ENCODE peak calls at places on chromosomes 4 and X, in four cellular contexts. V, R, Q and M are unnamed samples. For H3K9me3 and H3K36me3, the result is how much of the 10 kb centered on the place peaks cover.

GRCh38 chr4:37685726-37686372 is 327 bp downstream of the RELL1 start:
- DNase-seq in V (no peak), R (no peak), Q (no peak), M (no peak)

GRCh38 chr4:114052227-114052626 is 72.8 kb upstream of the ARSJ start:
- DNase-seq in V (no peak), Q (no peak), R (no peak), M (no peak)

GRCh38 chr4:1910643-1911042 is 39.5 kb downstream of the NSD2 start:
- DNase-seq in Q (peak), V (no peak), R (peak), M (peak)

GRCh38 chrX:17375631-17376380 is 806 bp downstream of the NHS start:
- DNase-seq in V (no peak), R (peak), Q (no peak), M (no peak)

GRCh38 chrX:10574663-10575062 is 45.7 kb downstream of the MID1 start:
- DNase-seq in V (no peak), Q (no peak), R (no peak), M (no peak)

GRCh38 chr4:57370691-57371090 is 260.5 kb upstream of the IGFBP7 start:
- DNase-seq in R (no peak), V (no peak), Q (no peak), M (no peak)

GRCh38 chr4:156763511-156763910 is 208.1 kb downstream of the PDGFC start:
- DNase-seq in V (no peak), Q (no peak), R (no peak), M (no peak)

GRCh38 chr4:74203467-74203866 is 45.5 kb downstream of the MTHFD2L start:
- DNase-seq in V (no peak), Q (no peak), R (no peak), M (no peak)

GRCh38 chr4:150415213-150415612 is 166.7 kb upstream of the MAB21L2 start:
- DNase-seq in Q (no peak), R (no peak), V (no peak), M (no peak)

GRCh38 chr4:163264934-163265333 is 67.5 kb downstream of the NPY1R start:
- DNase-seq in V (no peak), Q (no peak), R (no peak), M (no peak)

DNA sequence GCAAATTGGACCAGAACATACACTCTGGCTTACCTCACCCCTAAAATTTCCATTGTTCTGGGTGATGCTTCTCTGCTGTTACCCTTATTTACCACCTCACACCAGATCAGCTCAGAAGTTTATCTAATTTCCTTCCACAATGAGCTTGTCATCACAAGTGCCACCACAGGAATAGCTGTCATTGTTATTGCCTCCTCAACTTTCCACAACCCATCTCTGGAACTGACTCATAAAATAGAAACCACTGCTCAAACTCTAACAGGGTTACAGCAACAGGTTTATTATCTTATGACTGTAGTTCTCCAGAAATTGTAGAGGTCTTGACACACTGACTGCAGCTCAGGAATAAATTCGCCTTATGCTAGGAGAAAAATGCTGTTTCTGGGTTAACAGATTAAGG is 52.7 kb downstream of the ZNF718 start:
- DNase-seq in Q (no peak), R (no peak), V (no peak), M (no peak)
- H3K9me3 ChIP-seq in Q (half or more), R (under half), V (under half), M (half or more)

GRCh38 chr4:48262926-48263325 is 6.7 kb downstream of the TEC start:
- DNase-seq in Q (no peak), R (no peak), V (no peak), M (no peak)
- TF ChIP-seq SUZ12 in Q (no peak), R (no peak), V (no peak), M (no peak)

GRCh38 chr4:10080874-10081606 is 35.6 kb downstream of the WDR1 start:
- DNase-seq in R (no peak), V (no peak), Q (no peak), M (no peak)
- H3K36me3 ChIP-seq in R (half or more), V (half or more), Q (half or more), M (half or more)

GRCh38 chr4:59825104-59825503 is 1375.0 kb upstream of the ADGRL3 start:
- DNase-seq in Q (no peak), V (no peak), R (no peak), M (no peak)
- H3K9me3 ChIP-seq in Q (under half), V (under half), R (under half), M (under half)

DNA sequence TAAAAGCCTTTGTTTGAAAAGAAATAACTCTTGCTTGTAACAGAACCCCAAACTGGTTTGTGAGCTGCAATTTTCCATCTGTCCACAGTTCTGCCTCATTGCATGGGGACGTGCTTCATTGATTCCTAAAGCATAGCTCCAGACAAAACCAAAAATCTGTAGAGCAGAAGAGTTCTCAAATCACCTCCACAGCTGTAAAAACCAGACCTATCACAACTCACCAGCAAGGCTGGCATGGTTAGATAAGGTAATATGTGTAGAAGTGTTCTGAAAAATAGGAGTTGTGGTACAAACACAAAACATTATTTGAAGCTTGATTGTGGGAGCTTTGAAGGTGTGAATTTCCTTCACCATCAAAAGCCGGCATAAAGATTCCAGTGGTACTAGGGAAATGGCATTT is 12.5 kb upstream of the RAB28 start:
- DNase-seq in R (no peak), Q (no peak), V (no peak), M (no peak)
- TF ChIP-seq SUZ12 in R (no peak), Q (no peak), V (no peak), M (no peak)

GRCh38 chr4:89215736-89216135 is 91.9 kb downstream of the GPRIN3 start:
- DNase-seq in R (no peak), Q (no peak), V (no peak), M (no peak)

GRCh38 chr4:89216422-89216821 is 91.2 kb downstream of the GPRIN3 start:
- DNase-seq in V (no peak), R (no peak), Q (no peak), M (no peak)

GRCh38 chr4:89212666-89213381 is 94.8 kb downstream of the GPRIN3 start:
- DNase-seq in V (no peak), R (no peak), Q (no peak), M (no peak)

GRCh38 chr4:89214308-89214707 is 93.3 kb downstream of the GPRIN3 start:
- DNase-seq in Q (no peak), R (no peak), V (no peak), M (no peak)

DNA sequence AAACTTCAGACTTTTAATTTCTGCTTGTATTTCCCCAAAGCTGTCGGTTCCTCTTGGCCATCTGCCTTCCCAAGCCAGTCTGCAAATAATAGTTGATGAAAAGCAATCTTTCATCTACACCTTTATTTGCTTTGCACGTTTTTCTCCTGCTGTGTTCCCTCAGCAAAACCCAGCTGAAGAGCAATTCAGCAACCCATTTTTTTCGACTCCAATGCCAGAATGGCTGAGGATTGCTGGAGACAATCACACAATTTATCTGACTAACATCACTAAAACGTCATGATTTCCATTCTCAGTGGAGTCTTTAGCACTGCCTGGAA is 94.3 kb downstream of the GPRIN3 start:
- DNase-seq in V (no peak), Q (no peak), R (no peak), M (no peak)
- H3K36me3 ChIP-seq in V (under half), Q (under half), R (under half), M (under half)

GRCh38 chr4:4783847-4784246 is 75.6 kb upstream of the MSX1 start:
- DNase-seq in Q (no peak), V (no peak), R (no peak), M (no peak)
- H3K9me3 ChIP-seq in Q (under half), V (under half), R (under half), M (under half)

DNA sequence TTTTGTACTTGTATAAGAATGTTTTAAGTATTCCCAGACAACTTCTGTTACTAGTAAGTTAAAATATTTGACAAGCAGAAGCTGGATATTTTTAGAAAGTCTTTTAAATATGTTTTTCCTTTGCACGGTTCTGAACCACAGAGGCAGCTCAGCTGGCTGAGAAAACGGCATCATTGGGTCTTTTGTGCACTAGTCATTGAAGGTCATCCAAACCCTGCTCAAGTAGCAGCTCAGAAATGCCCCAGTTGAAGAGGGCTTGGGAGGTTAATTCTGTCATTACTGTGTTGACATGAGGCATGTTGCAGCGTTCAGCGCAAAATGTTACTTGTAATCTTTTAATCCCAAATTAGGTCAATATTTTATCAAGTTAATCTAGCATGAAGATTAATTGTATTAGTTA is 383.7 kb upstream of the FAM241A start:
- DNase-seq in R (no peak), Q (no peak), V (no peak), M (no peak)
- TF ChIP-seq SUZ12 in R (no peak), Q (no peak), V (no peak), M (no peak)

DNA sequence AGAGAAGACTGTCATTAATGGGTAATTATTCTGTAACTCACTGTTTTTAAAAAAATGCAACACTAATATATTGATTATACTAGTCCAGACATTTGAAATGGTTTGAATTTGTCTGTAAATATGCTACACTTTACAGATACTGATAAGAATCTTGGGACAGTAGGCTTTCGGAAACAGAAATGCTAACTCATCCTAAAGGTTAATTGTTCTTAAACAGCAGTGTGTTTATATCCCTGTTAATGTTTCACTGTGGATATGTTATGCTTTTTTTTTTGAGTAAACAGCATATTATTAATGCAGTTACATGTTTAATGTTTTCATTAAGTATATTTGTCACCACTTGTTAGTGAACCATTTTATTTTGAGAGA is 31.4 kb downstream of the EXOC1 start:
- DNase-seq in V (no peak), Q (no peak), R (no peak), M (no peak)
- H3K36me3 ChIP-seq in V (under half), Q (under half), R (under half), M (under half)